ENCODE peak calls at places on chromosomes 7 and 10, in ten cellular contexts. D is heart right ventricle; M is chondrocyte; J is activated CD4-positive, alpha-beta T cell treated with anti-CD3 and anti-CD28 coated beads, Interleukin-2, amount 50 U/mL, for 1 hour; G is ecto neural progenitor cell; C is left ventricle myocardium inferior; H is GM12865; Y is Jurkat, Clone E6-1; U is bronchial epithelial cell; O is effector CD4-positive, alpha-beta T cell. F is an unnamed sample.

GRCh38 chr10:5540886-5541285 is 16.1 kb downstream of the CALML3 start:
- DNase-seq in D (no peak), M (peak; percentile 47), J (no peak), G (no peak), C (no peak), H (no peak), Y (no peak), U (no peak), O (no peak), F (no peak)

GRCh38 chr7:115013887-115014286 is 92.0 kb downstream of the MDFIC start:
- DNase-seq in D (no peak), M (no peak), J (no peak), G (no peak), C (no peak), H (no peak), Y (no peak), U (no peak), O (no peak), F (no peak)

GRCh38 chr10:36423821-36424248 is 701.6 kb upstream of the ANKRD30A start:
- DNase-seq in D (no peak), M (no peak), J (no peak), G (no peak), C (no peak), H (no peak), Y (no peak), U (peak; percentile 52), O (no peak), F (no peak)

GRCh38 chr10:2137549-2138174 is 400.3 kb upstream of the ADARB2 start:
- DNase-seq in D (no peak), M (no peak), J (no peak), G (no peak), C (no peak), H (peak; percentile 25), Y (peak; percentile 28), U (peak; percentile 59), O (no peak), F (no peak)

GRCh38 chr10:43938810-43939209 is 290.1 kb upstream of the ZNF32 start:
- DNase-seq in D (no peak), M (no peak), J (no peak), G (no peak), C (no peak), H (no peak), Y (no peak), U (no peak), O (no peak), F (no peak)

GRCh38 chr7:47576031-47576908 is 5.6 kb downstream of the TNS3 start:
- DNase-seq in D (peak; percentile 69), M (no peak), J (no peak), G (no peak), C (peak; percentile 78), H (peak; percentile 22), Y (no peak), U (peak; percentile 56), O (no peak), F (peak; percentile 87)

GRCh38 chr7:7996568-7996967 is 28.0 kb downstream of the GLCCI1 start:
- DNase-seq in D (no peak), M (no peak), J (no peak), G (no peak), C (no peak), H (peak; percentile 63), Y (no peak), U (peak; percentile 63), O (no peak), F (no peak)

GRCh38 chr7:102933763-102934162 is 21.0 kb downstream of the LRRC17 start:
- DNase-seq in D (peak; percentile 70), M (no peak), J (no peak), G (peak; percentile 80), C (peak; percentile 71), H (no peak), Y (no peak), U (peak; percentile 89), O (no peak), F (peak; percentile 82)

GRCh38 chr10:113069595-113069994 is 119.5 kb downstream of the TCF7L2 start:
- DNase-seq in D (no peak), M (no peak), J (no peak), G (no peak), C (no peak), H (no peak), Y (no peak), U (peak; percentile 83), O (no peak), F (no peak)

GRCh38 chr7:65979583-65980477 is 2.2 kb downstream of the GUSB start:
- DNase-seq in D (no peak), M (no peak), J (no peak), G (no peak), C (no peak), H (no peak), Y (no peak), U (no peak), O (no peak), F (no peak)

GRCh38 chr7:92595281-92595680 is 5.1 kb upstream of the FAM133B start:
- DNase-seq in D (no peak), M (no peak), J (no peak), G (no peak), C (no peak), H (no peak), Y (no peak), U (peak; percentile 35), O (no peak), F (no peak)

GRCh38 chr10:72425133-72425532 is 70.4 kb upstream of the DNAJB12 start:
- DNase-seq in D (no peak), M (no peak), J (no peak), G (no peak), C (no peak), H (no peak), Y (no peak), U (no peak), O (no peak), F (no peak)

GRCh38 chr7:43585521-43585920 is 2.6 kb downstream of the STK17A start:
- DNase-seq in D (no peak), M (no peak), J (no peak), G (no peak), C (no peak), H (peak; percentile 44), Y (no peak), U (peak; percentile 84), O (no peak), F (no peak)

GRCh38 chr7:159040912-159041711 is 103.6 kb downstream of the VIPR2 start:
- DNase-seq in D (no peak), M (no peak), J (no peak), G (peak; percentile 43), C (no peak), H (no peak), Y (no peak), U (no peak), O (no peak), F (no peak)

GRCh38 chr10:103198648-103199047 is 5.6 kb upstream of the NT5C2 start:
- DNase-seq in D (no peak), M (no peak), J (no peak), G (no peak), C (no peak), H (no peak), Y (no peak), U (no peak), O (no peak), F (no peak)

GRCh38 chr7:102286237-102287081 is at the start of gene SH2B2:
- DNase-seq in D (peak; percentile 73), M (no peak), J (peak; percentile 34), G (peak; percentile 81), C (peak; percentile 78), H (peak; percentile 79), Y (no peak), U (peak; percentile 23), O (peak; percentile 24), F (peak; percentile 86)

GRCh38 chr7:70700055-70700934 is 431.6 kb upstream of the GALNT17 start:
- DNase-seq in D (no peak), M (no peak), J (no peak), G (peak; percentile 54), C (no peak), H (no peak), Y (peak; percentile 62), U (no peak), O (no peak), F (no peak)

GRCh38 chr7:111029574-111030357 is 61.2 kb upstream of the LRRN3 start:
- DNase-seq in D (peak; percentile 21), M (no peak), J (no peak), G (no peak), C (no peak), H (peak; percentile 61), Y (peak; percentile 12), U (peak; percentile 10), O (no peak), F (no peak)

GRCh38 chr7:157676456-157677255 is 339.9 kb downstream of the DNAJB6 start:
- DNase-seq in D (no peak), M (peak; percentile 86), J (no peak), G (peak; percentile 26), C (no peak), H (no peak), Y (peak; percentile 75), U (no peak), O (no peak), F (no peak)

GRCh38 chr7:80630611-80631010 is 7.8 kb upstream of the CD36 start:
- DNase-seq in D (no peak), M (no peak), J (no peak), G (no peak), C (no peak), H (no peak), Y (no peak), U (peak; percentile 67), O (no peak), F (no peak)

GRCh38 chr10:43238462-43238861 is 28.4 kb downstream of the RASGEF1A start:
- DNase-seq in D (no peak), M (peak; percentile 35), J (no peak), G (peak; percentile 19), C (no peak), H (no peak), Y (no peak), U (no peak), O (no peak), F (no peak)

GRCh38 chr7:95871078-95871848 is 98.9 kb downstream of the DYNC1I1 start:
- DNase-seq in D (peak; percentile 38), M (no peak), J (no peak), G (peak; percentile 48), C (no peak), H (peak; percentile 60), Y (peak; percentile 39), U (peak; percentile 47), O (no peak), F (no peak)

GRCh38 chr7:44194069-44194468 is 4.8 kb upstream of the GCK start:
- DNase-seq in D (no peak), M (no peak), J (no peak), G (no peak), C (no peak), H (no peak), Y (no peak), U (peak; percentile 59), O (no peak), F (no peak)

GRCh38 chr10:48895198-48895720 is 44.4 kb downstream of the LRRC18 start:
- DNase-seq in D (no peak), M (no peak), J (no peak), G (no peak), C (no peak), H (no peak), Y (no peak), U (no peak), O (no peak), F (no peak)

GRCh38 chr7:130063036-130063435 is 7.3 kb upstream of the KLHDC10 start:
- DNase-seq in D (no peak), M (no peak), J (peak; percentile 71), G (peak; percentile 82), C (no peak), H (peak; percentile 66), Y (peak; percentile 56), U (no peak), O (peak; percentile 65), F (no peak)